ENCODE peak calls at places on chromosomes 12 and 14, in five cellular contexts. One of them, this sample, is unnamed. For H3K4me1, the result is how much of the 10 kb centered on the place peaks cover.

GRCh38 chr14:97180304-97181200 is 383.4 kb downstream of the VRK1 start:
- DNase-seq in PC-9: no peak
- DNase-seq in upper lobe of right lung: no peak
- DNase-seq in A673: peak
- DNase-seq in psoas muscle: no peak
- DNase-seq in this sample: no peak

GRCh38 chr14:33551963-33552362 is 398.9 kb downstream of the EGLN3 start:
- DNase-seq in PC-9: no peak
- DNase-seq in upper lobe of right lung: no peak
- DNase-seq in A673: no peak
- DNase-seq in psoas muscle: no peak
- DNase-seq in this sample: no peak

GRCh38 chr14:71647086-71647784 is 285.0 kb upstream of the RGS6 start:
- DNase-seq in PC-9: peak
- DNase-seq in upper lobe of right lung: no peak
- DNase-seq in A673: peak
- DNase-seq in psoas muscle: no peak
- DNase-seq in this sample: peak

GRCh38 chr14:69652942-69653680 is 41.7 kb downstream of the SUSD6 start:
- DNase-seq in PC-9: no peak
- DNase-seq in upper lobe of right lung: no peak
- DNase-seq in A673: no peak
- DNase-seq in psoas muscle: no peak
- DNase-seq in this sample: no peak

GRCh38 chr12:75635606-75636444 is 124.4 kb upstream of the KRR1 start:
- DNase-seq in PC-9: no peak
- DNase-seq in upper lobe of right lung: no peak
- DNase-seq in A673: no peak
- DNase-seq in psoas muscle: no peak
- DNase-seq in this sample: no peak

GRCh38 chr14:60510976-60511599 is 2.1 kb downstream of the SIX6 start:
- DNase-seq in PC-9: no peak
- DNase-seq in upper lobe of right lung: no peak
- DNase-seq in A673: no peak
- DNase-seq in psoas muscle: no peak
- DNase-seq in this sample: no peak

GRCh38 chr12:116662612-116663144 is 75.2 kb downstream of the SPRING1 start:
- DNase-seq in PC-9: no peak
- DNase-seq in upper lobe of right lung: no peak
- DNase-seq in A673: no peak
- DNase-seq in psoas muscle: no peak
- DNase-seq in this sample: peak

GRCh38 chr14:93332032-93332852 is 594 bp downstream of the BTBD7 start:
- DNase-seq in PC-9: peak
- DNase-seq in upper lobe of right lung: peak
- DNase-seq in A673: peak
- DNase-seq in psoas muscle: peak
- DNase-seq in this sample: peak

GRCh38 chr14:103562135-103562384 is 397 bp downstream of the BAG5 start:
- DNase-seq in PC-9: no peak
- DNase-seq in upper lobe of right lung: no peak
- DNase-seq in A673: no peak
- DNase-seq in psoas muscle: peak
- DNase-seq in this sample: no peak

GRCh38 chr12:116276433-116277216 is 868 bp downstream of the MED13L start:
- DNase-seq in PC-9: peak
- DNase-seq in upper lobe of right lung: peak
- DNase-seq in A673: peak
- DNase-seq in psoas muscle: peak
- DNase-seq in this sample: peak

GRCh38 chr12:124928095-124928911 is 13.9 kb upstream of the UBC start:
- DNase-seq in PC-9: peak
- DNase-seq in upper lobe of right lung: peak
- DNase-seq in A673: peak
- DNase-seq in psoas muscle: peak
- DNase-seq in this sample: peak

GRCh38 chr14:61296707-61297502 is 15.8 kb upstream of the TMEM30B start:
- DNase-seq in PC-9: peak
- DNase-seq in upper lobe of right lung: no peak
- DNase-seq in A673: peak
- DNase-seq in psoas muscle: no peak
- DNase-seq in this sample: peak

GRCh38 chr14:31287294-31287972 is 79.8 kb upstream of the HECTD1 start:
- DNase-seq in PC-9: no peak
- DNase-seq in upper lobe of right lung: no peak
- DNase-seq in A673: no peak
- DNase-seq in psoas muscle: no peak
- DNase-seq in this sample: no peak

GRCh38 chr12:132373967-132374820 is 44.8 kb upstream of the GALNT9 start:
- DNase-seq in PC-9: no peak
- DNase-seq in upper lobe of right lung: peak
- DNase-seq in A673: no peak
- DNase-seq in psoas muscle: peak
- DNase-seq in this sample: no peak

GRCh38 chr12:591571-592505 is 71.4 kb downstream of the NINJ2 start:
- DNase-seq in PC-9: no peak
- DNase-seq in upper lobe of right lung: no peak
- DNase-seq in A673: no peak
- DNase-seq in psoas muscle: peak
- DNase-seq in this sample: peak

GRCh38 chr12:101459642-101460346 is 15.3 kb upstream of the SPIC start:
- DNase-seq in PC-9: peak
- DNase-seq in upper lobe of right lung: no peak
- DNase-seq in A673: no peak
- DNase-seq in psoas muscle: no peak
- DNase-seq in this sample: peak

GRCh38 chr14:74934476-74935339 is 11.6 kb upstream of the RPS6KL1 start:
- DNase-seq in PC-9: no peak
- DNase-seq in upper lobe of right lung: peak
- DNase-seq in A673: no peak
- DNase-seq in psoas muscle: no peak
- DNase-seq in this sample: no peak

GRCh38 chr14:100062602-100063001 is 2.6 kb upstream of the EVL start:
- DNase-seq in PC-9: no peak
- DNase-seq in upper lobe of right lung: no peak
- DNase-seq in A673: no peak
- DNase-seq in psoas muscle: no peak
- DNase-seq in this sample: no peak

GRCh38 chr14:35351897-35352273 is 52.7 kb downstream of the NFKBIA start:
- DNase-seq in PC-9: no peak
- DNase-seq in upper lobe of right lung: no peak
- DNase-seq in A673: no peak
- DNase-seq in psoas muscle: peak
- DNase-seq in this sample: no peak

GRCh38 chr12:67811437-67812361 is 163.2 kb downstream of the DYRK2 start:
- DNase-seq in PC-9: no peak
- DNase-seq in upper lobe of right lung: no peak
- DNase-seq in A673: peak
- DNase-seq in psoas muscle: no peak
- DNase-seq in this sample: no peak

GRCh38 chr12:50211392-50212070 is 44.4 kb upstream of the CERS5 start:
- DNase-seq in PC-9: no peak
- DNase-seq in upper lobe of right lung: no peak
- DNase-seq in A673: peak
- DNase-seq in psoas muscle: no peak
- DNase-seq in this sample: no peak

GRCh38 chr12:87656311-87656710 is 372.9 kb downstream of the C12orf50 start:
- DNase-seq in PC-9: no peak
- DNase-seq in upper lobe of right lung: no peak
- DNase-seq in A673: no peak
- DNase-seq in psoas muscle: no peak
- DNase-seq in this sample: no peak

GRCh38 chr14:106790189-106791036 is 1264.0 kb downstream of the TMEM121 start:
- DNase-seq in PC-9: peak
- DNase-seq in upper lobe of right lung: peak
- DNase-seq in A673: peak
- DNase-seq in psoas muscle: peak
- DNase-seq in this sample: peak

GRCh38 chr14:50052517-50052916 is 63.9 kb downstream of the VCPKMT start:
- DNase-seq in PC-9: no peak
- DNase-seq in upper lobe of right lung: no peak
- DNase-seq in A673: no peak
- DNase-seq in psoas muscle: no peak
- DNase-seq in this sample: no peak

GRCh38 chr14:31927348-31927826 is 149.7 kb upstream of the ARHGAP5 start:
- DNase-seq in PC-9: peak
- DNase-seq in upper lobe of right lung: no peak
- DNase-seq in A673: peak
- DNase-seq in psoas muscle: no peak
- DNase-seq in this sample: no peak

GRCh38 chr12:42360747-42361403 is 34.9 kb downstream of the PPHLN1 start:
- DNase-seq in PC-9: no peak
- DNase-seq in upper lobe of right lung: no peak
- DNase-seq in A673: peak
- DNase-seq in psoas muscle: no peak
- DNase-seq in this sample: no peak

GRCh38 chr14:33545696-33546095 is 405.2 kb downstream of the EGLN3 start:
- DNase-seq in PC-9: no peak
- DNase-seq in upper lobe of right lung: no peak
- DNase-seq in A673: no peak
- DNase-seq in psoas muscle: no peak
- DNase-seq in this sample: no peak

GRCh38 chr14:92955381-92955780 is 32.4 kb downstream of the CHGA start:
- DNase-seq in PC-9: no peak
- DNase-seq in upper lobe of right lung: no peak
- DNase-seq in A673: no peak
- DNase-seq in psoas muscle: no peak
- DNase-seq in this sample: no peak

GRCh38 chr12:80763874-80764273 is 47.2 kb downstream of the MYF5 start:
- DNase-seq in PC-9: peak
- DNase-seq in upper lobe of right lung: no peak
- DNase-seq in A673: peak
- DNase-seq in psoas muscle: no peak
- DNase-seq in this sample: no peak
- TF ChIP-seq CTCF in PC-9: peak
- TF ChIP-seq CTCF in upper lobe of right lung: peak
- TF ChIP-seq CTCF in A673: peak
- TF ChIP-seq CTCF in psoas muscle: peak
- TF ChIP-seq CTCF in this sample: peak

DNA sequence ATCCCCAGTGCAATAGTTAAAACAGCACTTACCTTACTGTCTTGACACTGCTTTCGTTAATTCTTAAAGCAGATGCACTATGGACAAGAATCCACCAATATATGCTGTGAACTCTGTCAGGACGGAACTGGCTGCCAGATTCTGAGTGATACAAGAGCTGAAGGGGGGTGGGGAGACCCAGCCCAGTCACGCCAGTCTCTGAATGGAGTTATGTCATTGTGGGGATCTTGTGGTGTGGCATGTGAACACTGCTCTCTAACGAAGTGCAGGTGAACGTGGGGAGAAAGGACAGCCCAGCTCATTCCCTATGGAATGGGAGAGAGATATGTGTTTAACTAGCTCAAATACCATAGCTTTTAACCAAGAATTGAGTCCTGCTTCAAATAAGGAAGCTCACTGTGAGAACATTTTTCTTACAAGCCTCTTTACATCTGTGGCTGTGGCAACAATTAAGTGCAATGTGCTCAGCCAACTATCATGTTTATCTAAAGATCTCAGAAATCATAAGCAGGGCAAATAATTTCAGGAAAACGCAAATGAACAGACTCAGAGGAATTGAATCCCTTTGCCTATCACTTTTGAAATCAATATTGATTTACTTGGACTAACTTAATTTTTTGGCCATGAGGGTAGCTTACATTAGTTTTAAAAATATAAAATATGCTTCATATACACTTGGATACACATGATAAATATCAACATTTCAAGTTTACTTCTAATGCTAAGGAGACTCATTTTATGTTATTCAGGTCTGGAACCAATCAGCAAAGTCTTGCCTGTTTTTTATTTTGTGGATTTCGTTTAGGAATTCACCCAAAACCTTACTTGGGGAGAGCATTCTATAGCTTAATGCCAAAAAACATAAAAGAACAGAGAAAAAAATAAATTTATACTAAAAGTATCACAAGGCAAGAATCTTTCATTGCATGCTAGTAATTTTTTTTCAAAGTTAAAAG is at the start of gene LUM:
- DNase-seq in PC-9: no peak
- DNase-seq in upper lobe of right lung: no peak
- DNase-seq in A673: no peak
- DNase-seq in psoas muscle: peak
- DNase-seq in this sample: peak
- H3K4me3 ChIP-seq in PC-9: no peak
- H3K4me3 ChIP-seq in upper lobe of right lung: peak
- H3K4me3 ChIP-seq in A673: no peak
- H3K4me3 ChIP-seq in psoas muscle: peak
- H3K4me3 ChIP-seq in this sample: no peak

GRCh38 chr12:55925870-55926737 is 1.6 kb downstream of the PYM1 start:
- DNase-seq in PC-9: no peak
- DNase-seq in upper lobe of right lung: no peak
- DNase-seq in A673: no peak
- DNase-seq in psoas muscle: no peak
- DNase-seq in this sample: no peak
- H3K4me1 ChIP-seq in PC-9: under half
- H3K4me1 ChIP-seq in upper lobe of right lung: under half
- H3K4me1 ChIP-seq in A673: under half
- H3K4me1 ChIP-seq in psoas muscle: under half
- H3K4me1 ChIP-seq in this sample: under half

DNA sequence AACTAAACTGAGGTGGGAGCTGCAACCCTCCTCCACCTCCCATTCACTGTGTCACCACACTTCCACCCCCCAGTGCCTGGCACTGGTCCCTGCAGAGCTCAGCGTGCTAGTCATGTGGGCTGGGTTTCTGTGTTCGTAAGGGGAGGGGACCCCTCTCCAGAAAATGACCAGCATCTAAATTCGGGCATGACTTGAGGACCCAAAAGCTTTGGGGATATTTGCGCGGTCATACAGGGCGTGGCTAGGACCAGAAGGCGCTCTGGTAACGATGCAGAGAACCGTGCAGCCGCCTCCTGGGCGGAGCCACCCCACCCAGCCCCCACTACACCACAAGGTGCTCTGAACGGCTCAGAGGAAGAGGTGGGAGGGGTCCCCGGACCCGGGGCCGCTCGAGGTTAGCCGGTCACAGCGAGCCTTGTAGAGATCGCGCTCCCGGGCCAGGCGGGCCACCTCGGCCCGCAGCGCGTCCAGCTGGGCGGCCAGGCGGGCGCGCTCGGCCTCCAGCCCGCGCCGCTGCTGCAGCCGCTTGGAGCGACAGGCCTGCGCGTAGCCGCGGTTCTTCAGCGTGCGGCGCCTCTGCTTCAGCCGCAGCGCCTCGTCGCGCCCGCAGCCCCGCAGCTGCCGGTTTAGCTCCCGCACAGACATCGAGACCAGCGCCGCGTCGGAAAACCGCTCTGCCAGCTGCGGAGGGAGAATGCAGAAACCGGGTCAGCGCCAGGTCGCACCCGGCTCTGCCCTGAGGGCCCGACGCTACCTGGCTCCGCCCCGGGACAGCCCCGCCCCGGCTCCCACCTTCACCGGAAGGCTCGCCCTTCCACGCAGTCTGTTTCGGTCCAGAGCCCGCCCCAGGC is 9.8 kb downstream of the CPNE6 start:
- DNase-seq in PC-9: peak
- DNase-seq in upper lobe of right lung: peak
- DNase-seq in A673: peak
- DNase-seq in psoas muscle: peak
- DNase-seq in this sample: peak
- TF ChIP-seq CTCF in PC-9: no peak
- TF ChIP-seq CTCF in upper lobe of right lung: no peak
- TF ChIP-seq CTCF in A673: no peak
- TF ChIP-seq CTCF in psoas muscle: no peak
- TF ChIP-seq CTCF in this sample: no peak

This sample was measured in Caco-2.